ENCODE peak calls at places on chromosomes 12 and 14, in ten cellular contexts. K is T1000; D is activated naive CD4-positive, alpha-beta T cell treated with anti-CD3 and anti-CD28 coated beads, Interleukin-2, amount 50 U/mL, for 16 hours; R is GM04504; G is fibroblast of mammary gland; V is CD4-positive, alpha-beta T cell; F is hippocampal formation; Z is kidney epithelial cell; H is H4; B is stimulated activated CD8-positive, alpha-beta memory T cell treated with anti-CD3 and anti-CD28 coated beads, Interleukin-2, amount 100 ng/mL, for 1 hour. N is an unnamed sample.

GRCh38 chr12:29921307-29921706 is 137.6 kb upstream of the TMTC1 start:
- DNase-seq in K (no peak), D (no peak), R (no peak), G (peak; percentile 57), V (no peak), F (no peak), Z (peak; percentile 10), H (peak; percentile 34), B (no peak), N (no peak)

GRCh38 chr14:78863143-78863542 is 693.0 kb downstream of the NRXN3 start:
- DNase-seq in K (no peak), D (no peak), R (peak; percentile 6), G (peak; percentile 51), V (no peak), F (no peak), Z (no peak), H (no peak), B (no peak), N (peak; percentile 58)

GRCh38 chr12:116876151-116876869 is 4.9 kb downstream of the HRK start:
- DNase-seq in K (no peak), D (no peak), R (no peak), G (no peak), V (no peak), F (no peak), Z (no peak), H (no peak), B (no peak), N (no peak)

GRCh38 chr12:88113871-88114270 is 28.0 kb downstream of the CEP290 start:
- DNase-seq in K (no peak), D (no peak), R (no peak), G (peak; percentile 19), V (no peak), F (no peak), Z (no peak), H (no peak), B (no peak), N (no peak)

GRCh38 chr12:123126294-123127144 is 24.4 kb downstream of the PITPNM2 start:
- DNase-seq in K (peak; percentile 83), D (no peak), R (peak; percentile 97), G (peak; percentile 99), V (no peak), F (no peak), Z (peak; percentile 98), H (peak; percentile 96), B (no peak), N (peak; percentile 91)

GRCh38 chr12:27818421-27818918 is 38.4 kb upstream of the MANSC4 start:
- DNase-seq in K (no peak), D (no peak), R (no peak), G (no peak), V (no peak), F (no peak), Z (no peak), H (peak; percentile 9), B (no peak), N (no peak)

GRCh38 chr12:563899-564298 is 99.3 kb downstream of the NINJ2 start:
- DNase-seq in K (no peak), D (no peak), R (no peak), G (no peak), V (no peak), F (no peak), Z (no peak), H (no peak), B (no peak), N (no peak)

GRCh38 chr12:14937689-14938088 is 648 bp downstream of the ERP27 start:
- DNase-seq in K (no peak), D (peak; percentile 22), R (no peak), G (no peak), V (no peak), F (no peak), Z (no peak), H (no peak), B (no peak), N (no peak)

GRCh38 chr12:121205491-121205890 is 4.4 kb upstream of the P2RX4 start:
- DNase-seq in K (no peak), D (no peak), R (no peak), G (no peak), V (no peak), F (no peak), Z (no peak), H (no peak), B (no peak), N (no peak)

GRCh38 chr12:80269953-80270552 is 170.7 kb downstream of the OTOGL start:
- DNase-seq in K (no peak), D (no peak), R (no peak), G (peak; percentile 64), V (no peak), F (no peak), Z (peak; percentile 4), H (peak; percentile 27), B (no peak), N (no peak)

GRCh38 chr12:96431067-96431466 is 30.8 kb upstream of the CDK17 start:
- DNase-seq in K (peak; percentile 27), D (no peak), R (no peak), G (no peak), V (no peak), F (no peak), Z (no peak), H (no peak), B (no peak), N (no peak)

GRCh38 chr12:86948851-86949250 is 692.7 kb upstream of the MGAT4C start:
- DNase-seq in K (no peak), D (no peak), R (no peak), G (no peak), V (no peak), F (no peak), Z (no peak), H (peak; percentile 57), B (no peak), N (no peak)

GRCh38 chr12:6615802-6616201 is 8.6 kb upstream of the CHD4 start:
- DNase-seq in K (no peak), D (no peak), R (no peak), G (no peak), V (no peak), F (no peak), Z (no peak), H (no peak), B (no peak), N (no peak)

GRCh38 chr12:13124661-13125505 is 21.4 kb upstream of the GSG1 start:
- DNase-seq in K (no peak), D (no peak), R (no peak), G (peak; percentile 40), V (no peak), F (no peak), Z (peak; percentile 38), H (no peak), B (no peak), N (peak; percentile 66)

GRCh38 chr12:11752403-11753150 is 103.1 kb downstream of the ETV6 start:
- DNase-seq in K (no peak), D (no peak), R (no peak), G (no peak), V (no peak), F (no peak), Z (no peak), H (no peak), B (no peak), N (no peak)

GRCh38 chr12:105409286-105409685 is 78.8 kb downstream of the C12orf75 start:
- DNase-seq in K (no peak), D (no peak), R (no peak), G (no peak), V (no peak), F (no peak), Z (no peak), H (no peak), B (no peak), N (no peak)

GRCh38 chr12:45214739-45215418 is 1.0 kb upstream of the ANO6 start:
- DNase-seq in K (no peak), D (no peak), R (no peak), G (peak; percentile 67), V (no peak), F (no peak), Z (no peak), H (no peak), B (no peak), N (no peak)

GRCh38 chr12:56987011-56987410 is 19.3 kb downstream of the ZBTB39 start:
- DNase-seq in K (no peak), D (no peak), R (no peak), G (no peak), V (no peak), F (no peak), Z (no peak), H (no peak), B (no peak), N (no peak)

GRCh38 chr12:128930591-128930990 is 77.3 kb downstream of the GLT1D1 start:
- DNase-seq in K (no peak), D (no peak), R (no peak), G (no peak), V (no peak), F (no peak), Z (no peak), H (no peak), B (no peak), N (no peak)

GRCh38 chr14:59768855-59769254 is 101.7 kb downstream of the RTN1 start:
- DNase-seq in K (no peak), D (no peak), R (no peak), G (peak; percentile 10), V (no peak), F (no peak), Z (no peak), H (no peak), B (no peak), N (no peak)

GRCh38 chr14:76844223-76844622 is 18.0 kb downstream of the LRRC74A start:
- DNase-seq in K (no peak), D (peak; percentile 68), R (no peak), G (peak; percentile 61), V (peak; percentile 43), F (no peak), Z (no peak), H (peak; percentile 86), B (peak; percentile 16), N (no peak)

GRCh38 chr12:837548-837947 is 85.2 kb downstream of the WNK1 start:
- DNase-seq in K (no peak), D (no peak), R (no peak), G (no peak), V (no peak), F (no peak), Z (no peak), H (no peak), B (no peak), N (no peak)

GRCh38 chr14:70451874-70452273 is at the start of gene ADAM21:
- DNase-seq in K (no peak), D (no peak), R (no peak), G (no peak), V (no peak), F (no peak), Z (no peak), H (no peak), B (no peak), N (no peak)

GRCh38 chr14:20477211-20477876 is 8.1 kb downstream of the PNP start:
- DNase-seq in K (peak; percentile 47), D (no peak), R (no peak), G (no peak), V (no peak), F (peak; percentile 24), Z (no peak), H (peak; percentile 57), B (no peak), N (peak; percentile 49)

GRCh38 chr14:24351517-24351916 is 11.7 kb upstream of the RIPK3 start:
- DNase-seq in K (no peak), D (no peak), R (no peak), G (peak; percentile 58), V (no peak), F (no peak), Z (no peak), H (peak; percentile 30), B (no peak), N (no peak)

GRCh38 chr14:74634964-74635363 is 22.9 kb upstream of the LTBP2 start:
- DNase-seq in K (no peak), D (no peak), R (no peak), G (no peak), V (no peak), F (no peak), Z (no peak), H (no peak), B (no peak), N (no peak)

GRCh38 chr12:132056320-132056719 is 87.8 kb downstream of the DDX51 start:
- DNase-seq in K (no peak), D (no peak), R (no peak), G (no peak), V (no peak), F (no peak), Z (no peak), H (no peak), B (no peak), N (no peak)

GRCh38 chr14:34081126-34081575 is 130.3 kb upstream of the EGLN3 start:
- DNase-seq in K (peak; percentile 38), D (no peak), R (no peak), G (peak; percentile 81), V (no peak), F (no peak), Z (no peak), H (peak; percentile 84), B (no peak), N (no peak)